ENCODE peak calls at places on chromosomes 12 and 14, in seven cellular contexts. Q is HCT116, D is HepG2, C is GM23338, X is Panc1, H is K562, Z is GM12878. I is an unnamed sample.

GRCh38 chr14:97120204-97121120 is 323.3 kb downstream of the VRK1 start:
- DNase-seq in Q (no peak), D (no peak), C (no peak), X (no peak), H (no peak), Z (peak), I (no peak)

GRCh38 chr12:54956818-54957641 is 27.5 kb downstream of the TESPA1 start:
- DNase-seq in Q (no peak), D (no peak), C (no peak), X (no peak), H (no peak), Z (no peak), I (no peak)

GRCh38 chr14:21852061-21852664 is 178.5 kb upstream of the OR4E1 start:
- DNase-seq in Q (peak), D (peak), C (peak), X (peak), H (peak), Z (no peak), I (peak)

GRCh38 chr14:61418749-61419148 is 97.4 kb downstream of the PRKCH start:
- DNase-seq in Q (no peak), D (no peak), C (no peak), X (no peak), H (peak), Z (no peak), I (no peak)

GRCh38 chr14:104561124-104561531 is 18.4 kb upstream of the C14orf180 start:
- DNase-seq in Q (no peak), D (no peak), C (no peak), X (no peak), H (no peak), Z (no peak), I (no peak)

GRCh38 chr14:103868242-103868897 is 21.0 kb upstream of the PPP1R13B start:
- DNase-seq in Q (no peak), D (no peak), C (no peak), X (no peak), H (no peak), Z (no peak), I (no peak)

GRCh38 chr12:31914927-31915326 is 44.3 kb upstream of the RESF1 start:
- DNase-seq in Q (no peak), D (no peak), C (no peak), X (no peak), H (no peak), Z (no peak), I (no peak)

GRCh38 chr12:9214536-9214935 is 6.3 kb upstream of the PZP start:
- DNase-seq in Q (no peak), D (peak), C (no peak), X (no peak), H (no peak), Z (no peak), I (no peak)

GRCh38 chr14:33477752-33478151 is 473.1 kb downstream of the EGLN3 start:
- DNase-seq in Q (no peak), D (no peak), C (peak), X (no peak), H (no peak), Z (no peak), I (no peak)

GRCh38 chr14:105412768-105413541 is 6.7 kb upstream of the MTA1 start:
- DNase-seq in Q (no peak), D (no peak), C (no peak), X (no peak), H (no peak), Z (no peak), I (no peak)

GRCh38 chr14:71686677-71687076 is 245.6 kb upstream of the RGS6 start:
- DNase-seq in Q (no peak), D (no peak), C (no peak), X (no peak), H (no peak), Z (no peak), I (no peak)

GRCh38 chr12:118608770-118609344 is 232.5 kb downstream of the SUDS3 start:
- DNase-seq in Q (no peak), D (no peak), C (peak), X (no peak), H (no peak), Z (no peak), I (no peak)

GRCh38 chr12:109640961-109641360 is 67.4 kb downstream of the MVK start:
- DNase-seq in Q (no peak), D (no peak), C (no peak), X (no peak), H (no peak), Z (no peak), I (no peak)

GRCh38 chr12:6376965-6377666 is 1.8 kb upstream of the SCNN1A start:
- DNase-seq in Q (no peak), D (no peak), C (no peak), X (no peak), H (no peak), Z (no peak), I (peak)

DNA sequence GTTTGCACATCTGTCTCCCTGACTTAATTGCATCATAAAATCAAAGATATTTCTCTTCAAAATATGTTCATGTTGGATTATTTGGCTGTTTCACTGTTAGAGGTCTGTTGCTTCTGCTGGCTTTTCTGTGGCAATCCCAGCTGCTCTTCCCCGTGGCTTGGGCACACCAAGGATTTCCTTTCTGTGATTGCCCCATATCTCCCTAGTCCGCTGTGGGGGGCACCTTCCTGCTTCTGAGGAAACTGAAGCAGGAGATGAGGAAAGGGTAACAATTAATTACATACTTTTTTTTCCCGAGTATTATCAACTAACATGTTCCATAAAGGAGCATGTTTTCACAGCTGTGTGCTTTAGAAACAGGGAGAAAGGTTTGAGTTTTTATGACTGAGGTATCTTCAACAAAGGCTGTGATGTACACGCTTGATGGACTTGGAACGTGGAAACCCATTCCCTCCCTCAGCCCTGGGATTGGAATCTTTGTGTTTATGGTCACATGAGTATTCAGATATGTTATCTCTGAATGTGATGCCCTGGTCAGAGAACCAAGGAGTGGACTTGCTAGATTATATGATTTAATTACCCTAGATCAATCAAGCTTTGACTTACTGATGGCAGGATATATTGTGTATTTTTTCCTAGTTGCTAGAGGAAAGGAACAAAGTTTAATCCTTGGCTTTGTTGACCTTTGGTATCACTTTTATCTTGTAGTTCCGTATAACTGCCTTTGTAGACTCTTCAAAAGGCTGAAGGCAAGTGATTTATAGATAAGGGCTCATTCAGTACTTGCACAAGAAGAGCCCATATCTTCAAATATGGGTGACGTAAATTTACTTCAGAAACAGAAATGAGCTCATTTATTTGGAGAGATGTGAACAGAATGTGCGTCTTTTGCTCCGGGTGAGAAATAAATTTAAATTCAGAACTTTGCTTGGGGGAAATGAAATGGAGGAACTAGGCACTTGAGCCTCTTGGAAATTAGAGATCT is 46.7 kb downstream of the BORCS5 start:
- DNase-seq in Q (no peak), D (peak), C (no peak), X (no peak), H (no peak), Z (no peak), I (peak)
- TF ChIP-seq POLR2AphosphoS5 in Q (no peak), D (no peak), C (no peak), X (no peak), H (no peak), Z (no peak), I (no peak)

GRCh38 chr12:83102499-83102898 is 415.8 kb downstream of the TMTC2 start:
- DNase-seq in Q (no peak), D (no peak), C (no peak), X (no peak), H (peak), Z (no peak), I (no peak)

GRCh38 chr12:83110424-83110823 is 423.7 kb downstream of the TMTC2 start:
- DNase-seq in Q (no peak), D (no peak), C (no peak), X (no peak), H (no peak), Z (no peak), I (no peak)

DNA sequence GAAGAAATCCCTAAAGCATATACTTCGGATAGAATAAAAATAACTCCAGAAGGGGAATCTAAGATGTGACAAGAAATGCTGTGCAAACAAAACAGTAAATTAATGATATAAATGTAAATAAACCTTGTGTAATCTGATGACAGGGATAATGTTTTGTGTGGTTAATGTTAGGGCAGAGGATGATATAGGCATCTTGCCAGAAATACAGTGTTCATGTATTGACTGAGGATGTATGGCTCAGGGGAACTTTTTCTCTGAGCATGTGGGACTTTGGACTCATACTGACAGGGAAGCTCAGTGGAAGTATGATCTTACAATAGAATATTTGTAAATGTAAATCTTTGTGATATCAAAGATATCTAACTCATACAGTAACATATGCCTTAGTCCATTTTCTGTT is 420.2 kb downstream of the TMTC2 start:
- DNase-seq in Q (no peak), D (no peak), C (no peak), X (no peak), H (no peak), Z (no peak), I (no peak)
- TF ChIP-seq REST in Q (no peak), D (no peak), C (no peak), X (no peak), H (no peak), Z (no peak), I (no peak)

GRCh38 chr12:121800694-121801600 is 2.9 kb upstream of the SETD1B start:
- DNase-seq in Q (no peak), D (no peak), C (peak), X (no peak), H (peak), Z (no peak), I (peak)

GRCh38 chr12:121802485-121802842 is 1.3 kb upstream of the SETD1B start:
- DNase-seq in Q (no peak), D (no peak), C (no peak), X (no peak), H (no peak), Z (no peak), I (no peak)

GRCh38 chr12:121802843-121803698 is 738 bp upstream of the SETD1B start:
- DNase-seq in Q (peak), D (peak), C (peak), X (no peak), H (peak), Z (peak), I (peak)

GRCh38 chr12:121799842-121800693 is 3.7 kb upstream of the SETD1B start:
- DNase-seq in Q (peak), D (peak), C (peak), X (no peak), H (peak), Z (no peak), I (no peak)

GRCh38 chr12:121801601-121802484 is 2.0 kb upstream of the SETD1B start:
- DNase-seq in Q (no peak), D (no peak), C (peak), X (no peak), H (no peak), Z (no peak), I (no peak)
- TF ChIP-seq POLR2AphosphoS5 in Q (no peak), D (no peak), C (no peak), X (no peak), H (peak), Z (peak), I (no peak)

GRCh38 chr12:125382896-125383295 is 317.7 kb downstream of the AACS start:
- DNase-seq in Q (no peak), D (no peak), C (no peak), X (no peak), H (no peak), Z (no peak), I (no peak)

GRCh38 chr12:125373375-125373774 is 308.1 kb downstream of the AACS start:
- DNase-seq in Q (no peak), D (no peak), C (peak), X (no peak), H (no peak), Z (no peak), I (no peak)

GRCh38 chr12:125381373-125381772 is 316.1 kb downstream of the AACS start:
- DNase-seq in Q (no peak), D (no peak), C (peak), X (no peak), H (no peak), Z (no peak), I (no peak)

GRCh38 chr12:125376422-125376821 is 311.2 kb downstream of the AACS start:
- DNase-seq in Q (no peak), D (no peak), C (no peak), X (no peak), H (no peak), Z (no peak), I (no peak)

DNA sequence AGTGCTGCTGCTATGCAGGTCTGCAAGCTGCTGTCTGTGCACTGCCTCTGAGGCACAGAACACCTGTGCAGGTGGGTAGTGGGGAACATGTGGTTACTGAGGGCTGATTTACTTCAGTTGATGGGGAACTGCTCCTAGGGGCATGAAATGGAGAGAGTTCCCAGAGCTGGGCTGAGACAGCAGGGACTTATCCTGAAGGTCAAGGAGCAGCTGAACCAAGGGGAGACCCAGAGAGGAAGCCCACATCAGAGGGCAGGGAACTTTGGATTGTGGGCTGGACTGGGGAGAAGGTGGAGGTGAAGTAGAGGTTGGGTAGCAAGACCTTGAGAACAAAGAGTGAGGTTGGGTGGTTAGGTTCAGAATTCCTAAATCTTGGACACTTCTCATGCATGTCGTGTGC is 311.9 kb downstream of the AACS start:
- DNase-seq in Q (no peak), D (no peak), C (no peak), X (no peak), H (no peak), Z (no peak), I (no peak)
- TF ChIP-seq REST in Q (no peak), D (no peak), C (no peak), X (no peak), H (no peak), Z (no peak), I (no peak)

GRCh38 chr12:48143898-48144297 is 13.4 kb downstream of the ASB8 start:
- DNase-seq in Q (no peak), D (no peak), C (peak), X (no peak), H (no peak), Z (no peak), I (no peak)
- TF ChIP-seq POLR2AphosphoS5 in Q (no peak), D (no peak), C (no peak), X (no peak), H (no peak), Z (no peak), I (no peak)

GRCh38 chr14:100384277-100384676 is 61.1 kb downstream of the SLC25A47 start:
- DNase-seq in Q (no peak), D (no peak), C (no peak), X (no peak), H (no peak), Z (no peak), I (no peak)

GRCh38 chr14:100382106-100382455 is 58.9 kb downstream of the SLC25A47 start:
- DNase-seq in Q (no peak), D (no peak), C (no peak), X (no peak), H (no peak), Z (no peak), I (no peak)

GRCh38 chr14:100384819-100385813 is 62.0 kb downstream of the SLC25A47 start:
- DNase-seq in Q (peak), D (peak), C (peak), X (no peak), H (no peak), Z (no peak), I (no peak)

GRCh38 chr14:100381386-100382105 is 58.4 kb downstream of the SLC25A47 start:
- DNase-seq in Q (no peak), D (no peak), C (no peak), X (no peak), H (no peak), Z (no peak), I (no peak)

DNA sequence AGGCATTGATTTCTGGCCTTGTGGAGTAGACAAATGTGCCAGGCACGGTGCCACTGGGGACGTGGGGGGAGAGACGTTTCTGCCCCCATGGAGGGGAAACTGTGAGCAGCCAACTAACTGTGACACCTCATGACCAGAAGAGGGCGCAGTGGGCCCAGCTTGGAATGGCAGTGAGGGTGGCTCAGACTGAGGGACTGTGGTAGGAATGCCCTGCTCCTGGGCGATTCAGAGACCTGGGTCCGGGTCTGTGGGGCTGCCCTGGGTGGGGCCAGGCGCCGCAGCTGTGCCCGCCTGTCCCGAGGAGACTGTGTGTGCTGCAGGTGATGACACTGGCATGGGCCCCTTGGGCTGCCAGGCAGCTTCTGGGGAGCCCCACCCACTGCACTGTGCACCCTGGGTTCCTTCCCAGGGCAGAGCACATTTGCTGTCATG is 60.6 kb downstream of the SLC25A47 start:
- DNase-seq in Q (no peak), D (peak), C (peak), X (no peak), H (peak), Z (no peak), I (peak)
- TF ChIP-seq REST in Q (no peak), D (no peak), C (no peak), X (no peak), H (no peak), Z (no peak), I (no peak)